ENCODE peak calls at places on chromosomes 2 and 18, in eight cellular contexts. One of them, this sample, is unnamed.

GRCh38 chr18:47736376-47737140 is 193.9 kb downstream of the SMAD2 start:
- DNase-seq in right cardiac atrium: no peak
- DNase-seq in GM04503: no peak
- DNase-seq in renal cortical epithelial cell: no peak
- DNase-seq in T1000: no peak
- DNase-seq in NCI-H1417: no peak
- DNase-seq in activated naive CD4-positive, alpha-beta T cell: no peak
- DNase-seq in H4: no peak
- DNase-seq in this sample: no peak

GRCh38 chr2:216799873-216800421 is 59.9 kb downstream of the TNP1 start:
- DNase-seq in right cardiac atrium: no peak
- DNase-seq in GM04503: peak
- DNase-seq in renal cortical epithelial cell: peak
- DNase-seq in T1000: no peak
- DNase-seq in NCI-H1417: no peak
- DNase-seq in activated naive CD4-positive, alpha-beta T cell: no peak
- DNase-seq in H4: peak
- DNase-seq in this sample: no peak

GRCh38 chr2:211114826-211115450 is 558.5 kb downstream of the CPS1 start:
- DNase-seq in right cardiac atrium: no peak
- DNase-seq in GM04503: no peak
- DNase-seq in renal cortical epithelial cell: no peak
- DNase-seq in T1000: no peak
- DNase-seq in NCI-H1417: no peak
- DNase-seq in activated naive CD4-positive, alpha-beta T cell: no peak
- DNase-seq in H4: no peak
- DNase-seq in this sample: no peak

GRCh38 chr2:72497761-72498160 is 328.1 kb downstream of the EXOC6B start:
- DNase-seq in right cardiac atrium: no peak
- DNase-seq in GM04503: peak
- DNase-seq in renal cortical epithelial cell: no peak
- DNase-seq in T1000: no peak
- DNase-seq in NCI-H1417: no peak
- DNase-seq in activated naive CD4-positive, alpha-beta T cell: no peak
- DNase-seq in H4: no peak
- DNase-seq in this sample: no peak

GRCh38 chr2:69694894-69695849 is 46.8 kb upstream of the ANXA4 start:
- DNase-seq in right cardiac atrium: no peak
- DNase-seq in GM04503: peak
- DNase-seq in renal cortical epithelial cell: peak
- DNase-seq in T1000: no peak
- DNase-seq in NCI-H1417: no peak
- DNase-seq in activated naive CD4-positive, alpha-beta T cell: no peak
- DNase-seq in H4: peak
- DNase-seq in this sample: no peak

GRCh38 chr2:217981084-217981730 is 21.6 kb downstream of the TNS1 start:
- DNase-seq in right cardiac atrium: no peak
- DNase-seq in GM04503: no peak
- DNase-seq in renal cortical epithelial cell: no peak
- DNase-seq in T1000: no peak
- DNase-seq in NCI-H1417: no peak
- DNase-seq in activated naive CD4-positive, alpha-beta T cell: no peak
- DNase-seq in H4: no peak
- DNase-seq in this sample: peak

GRCh38 chr2:222393733-222394267 is 30.5 kb upstream of the SGPP2 start:
- DNase-seq in right cardiac atrium: no peak
- DNase-seq in GM04503: no peak
- DNase-seq in renal cortical epithelial cell: no peak
- DNase-seq in T1000: no peak
- DNase-seq in NCI-H1417: no peak
- DNase-seq in activated naive CD4-positive, alpha-beta T cell: no peak
- DNase-seq in H4: no peak
- DNase-seq in this sample: no peak

GRCh38 chr2:201129044-201129505 is 13.1 kb downstream of the CFLAR start:
- DNase-seq in right cardiac atrium: no peak
- DNase-seq in GM04503: peak
- DNase-seq in renal cortical epithelial cell: peak
- DNase-seq in T1000: no peak
- DNase-seq in NCI-H1417: no peak
- DNase-seq in activated naive CD4-positive, alpha-beta T cell: no peak
- DNase-seq in H4: no peak
- DNase-seq in this sample: no peak

This sample was measured in DMS79.